ENCODE peak calls at places on chromosomes 11 and 22, in eight cellular contexts. N is PC-9, L is dorsolateral prefrontal cortex, D is lower leg skin, I is sigmoid colon, Z is tibial nerve, V is upper lobe of right lung, C is bronchial epithelial cell. X is an unnamed sample.

GRCh38 chr11:32987851-32988250 is 27.8 kb upstream of the DEPDC7 start:
- DNase-seq in N (no peak), L (no peak), D (no peak), I (no peak), Z (no peak), V (no peak), C (no peak), X (no peak)

GRCh38 chr11:33559567-33559966 is 141.1 kb downstream of the C11orf91 start:
- DNase-seq in N (no peak), L (no peak), D (no peak), I (no peak), Z (no peak), V (no peak), C (no peak), X (no peak)

GRCh38 chr22:26172389-26172990 is 3.2 kb downstream of the SEZ6L start:
- DNase-seq in N (no peak), L (peak; percentile 66), D (no peak), I (no peak), Z (no peak), V (no peak), C (peak; percentile 30), X (no peak)

GRCh38 chr11:416757-417621 is 2.2 kb upstream of the SIGIRR start:
- DNase-seq in N (peak; percentile 37), L (no peak), D (no peak), I (no peak), Z (no peak), V (peak; percentile 89), C (no peak), X (peak; percentile 19)

GRCh38 chr11:47986742-47987141 is 6.4 kb downstream of the PTPRJ start:
- DNase-seq in N (peak; percentile 87), L (no peak), D (no peak), I (no peak), Z (no peak), V (no peak), C (peak; percentile 68), X (no peak)

GRCh38 chr11:100930185-100930778 is 199.3 kb downstream of the PGR start:
- DNase-seq in N (peak; percentile 71), L (no peak), D (no peak), I (no peak), Z (no peak), V (no peak), C (peak; percentile 65), X (no peak)

GRCh38 chr11:103920933-103921332 is 115.5 kb upstream of the DDI1 start:
- DNase-seq in N (no peak), L (no peak), D (no peak), I (no peak), Z (no peak), V (no peak), C (no peak), X (no peak)

GRCh38 chr22:27873476-27873875 is 45.6 kb downstream of the PITPNB start:
- DNase-seq in N (no peak), L (no peak), D (no peak), I (no peak), Z (no peak), V (no peak), C (no peak), X (no peak)

GRCh38 chr22:31944700-31945477 is 554 bp downstream of the YWHAH start:
- DNase-seq in N (no peak), L (peak; percentile 40), D (no peak), I (peak; percentile 79), Z (no peak), V (peak; percentile 83), C (no peak), X (no peak)

GRCh38 chr22:18109410-18110193 is 1.0 kb upstream of the TUBA8 start:
- DNase-seq in N (no peak), L (no peak), D (no peak), I (no peak), Z (no peak), V (no peak), C (no peak), X (no peak)

GRCh38 chr11:67293090-67293489 is 4.0 kb downstream of the ANKRD13D start:
- DNase-seq in N (peak; percentile 98), L (no peak), D (no peak), I (no peak), Z (no peak), V (no peak), C (peak; percentile 99), X (no peak)

GRCh38 chr22:49201046-49201970 is 626.4 kb downstream of the BRD1 start:
- DNase-seq in N (no peak), L (no peak), D (no peak), I (peak; percentile 32), Z (no peak), V (peak; percentile 32), C (no peak), X (no peak)

GRCh38 chr22:19488884-19489843 is 9.4 kb downstream of the CDC45 start:
- DNase-seq in N (no peak), L (no peak), D (no peak), I (no peak), Z (no peak), V (no peak), C (no peak), X (no peak)

GRCh38 chr11:107928046-107928766 is at the start of gene RAB39A:
- DNase-seq in N (peak; percentile 62), L (peak; percentile 88), D (peak; percentile 80), I (peak; percentile 86), Z (peak; percentile 61), V (peak; percentile 95), C (peak; percentile 76), X (peak; percentile 45)

GRCh38 chr11:120197977-120198376 is 12.9 kb upstream of the OAF start:
- DNase-seq in N (no peak), L (no peak), D (no peak), I (no peak), Z (no peak), V (no peak), C (no peak), X (no peak)

GRCh38 chr11:17898782-17899181 is 114.1 kb downstream of the SERGEF start:
- DNase-seq in N (no peak), L (no peak), D (no peak), I (no peak), Z (no peak), V (no peak), C (peak; percentile 33), X (no peak)

GRCh38 chr11:13339196-13340153 is 61.9 kb downstream of the BMAL1 start:
- DNase-seq in N (no peak), L (no peak), D (no peak), I (no peak), Z (no peak), V (no peak), C (peak; percentile 86), X (no peak)

GRCh38 chr11:102831128-102831708 is 12.2 kb downstream of the MMP3 start:
- DNase-seq in N (no peak), L (no peak), D (peak; percentile 32), I (peak; percentile 70), Z (peak; percentile 59), V (peak; percentile 77), C (no peak), X (no peak)

GRCh38 chr11:43574949-43575915 is 105.3 kb upstream of the HSD17B12 start:
- DNase-seq in N (no peak), L (peak; percentile 76), D (no peak), I (peak; percentile 68), Z (no peak), V (no peak), C (no peak), X (no peak)

GRCh38 chr11:92765965-92766371 is 203.5 kb upstream of the MTNR1B start:
- DNase-seq in N (no peak), L (peak; percentile 5), D (no peak), I (no peak), Z (peak; percentile 8), V (no peak), C (no peak), X (no peak)

GRCh38 chr11:15493066-15493465 is 378.3 kb downstream of the INSC start:
- DNase-seq in N (peak; percentile 68), L (no peak), D (no peak), I (no peak), Z (no peak), V (no peak), C (peak; percentile 49), X (no peak)

GRCh38 chr11:83181815-83182214 is 11.7 kb upstream of the ANKRD42 start:
- DNase-seq in N (no peak), L (no peak), D (no peak), I (no peak), Z (no peak), V (no peak), C (no peak), X (no peak)

GRCh38 chr11:43830928-43831440 is 49.6 kb upstream of the ALKBH3 start:
- DNase-seq in N (peak; percentile 99), L (peak; percentile 54), D (no peak), I (no peak), Z (no peak), V (no peak), C (peak; percentile 100), X (peak; percentile 28)

GRCh38 chr11:71251761-71252433 is 480 bp downstream of the SHANK2 start:
- DNase-seq in N (no peak), L (no peak), D (no peak), I (no peak), Z (no peak), V (peak; percentile 77), C (no peak), X (no peak)
- TF ChIP-seq CTCF in N (peak; percentile 70), L (peak; percentile 22), D (no peak), I (peak; percentile 12), Z (no peak), V (peak; percentile 47), C (peak; percentile 42), X (no peak)

GRCh38 chr11:28110108-28110838 is 2.1 kb downstream of the METTL15 start:
- DNase-seq in N (peak; percentile 61), L (peak; percentile 53), D (peak; percentile 64), I (peak; percentile 86), Z (peak; percentile 58), V (peak; percentile 87), C (peak; percentile 51), X (peak; percentile 32)
- TF ChIP-seq CTCF in N (no peak), L (no peak), D (no peak), I (no peak), Z (no peak), V (no peak), C (no peak), X (no peak)

DNA sequence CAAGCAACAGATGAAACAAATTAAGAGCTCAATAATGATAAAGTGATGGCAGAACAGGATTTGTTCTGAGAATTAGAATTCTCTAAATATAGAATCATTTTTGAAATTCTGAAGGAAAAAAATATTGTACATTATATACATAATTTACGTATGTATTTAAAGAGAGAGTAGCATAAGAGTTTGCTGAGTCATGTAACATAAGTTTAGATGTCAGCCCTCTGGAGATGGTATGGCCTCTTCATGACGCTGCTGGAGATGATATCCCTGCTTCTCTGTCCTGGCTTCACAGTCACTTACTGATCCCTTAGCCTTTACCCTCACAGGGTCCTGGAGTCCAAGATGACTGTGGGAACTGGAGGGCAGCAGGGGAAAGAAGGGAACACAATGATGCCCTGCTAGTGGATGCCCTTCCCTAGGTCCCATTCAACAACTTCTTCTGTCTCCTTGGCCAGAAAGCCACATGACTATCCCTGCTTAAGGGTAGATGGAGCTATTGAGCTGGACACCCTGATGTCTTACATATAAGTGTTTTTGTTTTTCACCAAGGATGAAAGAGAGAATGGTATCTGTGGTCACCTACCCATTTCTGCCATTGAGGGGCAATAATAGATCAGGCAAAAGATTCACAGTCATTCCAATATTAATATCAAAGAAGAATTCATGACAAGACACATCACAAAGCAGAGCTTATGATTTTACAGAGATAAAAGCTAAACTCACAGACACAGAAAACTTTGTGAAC is 753.1 kb downstream of the TBC1D22A start:
- DNase-seq in N (no peak), L (no peak), D (no peak), I (no peak), Z (no peak), V (no peak), C (no peak), X (no peak)
- TF ChIP-seq CTCF in N (peak; percentile 35), L (no peak), D (no peak), I (no peak), Z (no peak), V (no peak), C (no peak), X (no peak)

GRCh38 chr11:45858751-45859398 is 11.6 kb downstream of the CRY2 start:
- DNase-seq in N (no peak), L (no peak), D (no peak), I (no peak), Z (no peak), V (no peak), C (no peak), X (no peak)
- TF ChIP-seq CTCF in N (no peak), L (no peak), D (no peak), I (no peak), Z (no peak), V (no peak), C (no peak), X (no peak)